ENCODE peak calls at places on chromosomes 1 and 21, in six cellular contexts. T is adrenal gland, D is cardiac muscle cell, O is transverse colon, K is mesendoderm, S is prostate gland. P is an unnamed sample.

GRCh38 chr1:231240531-231240882 is 505 bp upstream of the GNPAT start:
- DNase-seq in T (peak), O (no peak), S (no peak), D (no peak), K (no peak), P (no peak)

GRCh38 chr1:183905497-183905896 is 100.6 kb downstream of the RGL1 start:
- DNase-seq in O (no peak), D (no peak), S (no peak), T (no peak), K (no peak), P (no peak)

GRCh38 chr1:24018611-24019580 is 38.8 kb upstream of the SRSF10 start:
- DNase-seq in K (peak), S (peak), O (peak), T (peak), D (peak), P (no peak)

GRCh38 chr1:10540277-10541005 is 65.7 kb downstream of the PEX14 start:
- DNase-seq in S (no peak), K (peak), O (no peak), T (peak), D (peak), P (no peak)

GRCh38 chr1:225449261-225449660 is 21.4 kb upstream of the LBR start:
- DNase-seq in D (no peak), O (peak), T (no peak), K (no peak), S (peak), P (no peak)

GRCh38 chr1:89610457-89610991 is 22.4 kb upstream of the LRRC8C start:
- DNase-seq in K (peak), D (no peak), S (no peak), T (no peak), O (no peak), P (no peak)

GRCh38 chr1:3939242-3940080 is 39.4 kb upstream of the C1orf174 start:
- DNase-seq in K (no peak), S (no peak), O (no peak), D (no peak), T (no peak), P (no peak)

GRCh38 chr1:81800741-81801031 is at the start of gene ADGRL2:
- DNase-seq in O (no peak), K (no peak), D (no peak), S (peak), T (peak), P (no peak)

GRCh38 chr1:23477359-23478144 is 6.4 kb downstream of the ASAP3 start:
- DNase-seq in O (no peak), T (no peak), K (no peak), D (no peak), S (no peak), P (no peak)

GRCh38 chr1:59062743-59063142 is 234.2 kb upstream of the FGGY start:
- DNase-seq in D (peak), T (peak), K (peak), O (peak), S (no peak), P (no peak)

GRCh38 chr1:2396476-2396875 is 4.8 kb downstream of the RER1 start:
- DNase-seq in O (no peak), T (no peak), K (no peak), D (no peak), S (no peak), P (no peak)

GRCh38 chr1:165481820-165482532 is 37.0 kb upstream of the RXRG start:
- DNase-seq in S (no peak), K (peak), D (peak), T (peak), O (peak), P (no peak)

GRCh38 chr1:41591891-41592290 is 107.4 kb upstream of the EDN2 start:
- DNase-seq in K (no peak), O (no peak), S (no peak), T (no peak), D (no peak), P (no peak)

GRCh38 chr1:223780926-223781325 is 64.8 kb downstream of the TP53BP2 start:
- DNase-seq in T (no peak), O (no peak), S (no peak), K (no peak), D (no peak), P (no peak)

GRCh38 chr1:32765561-32766327 is 51.4 kb downstream of the YARS1 start:
- DNase-seq in S (no peak), T (no peak), K (peak), D (no peak), O (no peak), P (no peak)

GRCh38 chr1:116990612-116991151 is 10.9 kb upstream of the CD101 start:
- DNase-seq in O (peak), S (peak), K (no peak), D (peak), T (peak), P (peak)

GRCh38 chr1:173044656-173045055 is 6.1 kb downstream of the TNFSF18 start:
- DNase-seq in T (no peak), D (no peak), S (no peak), O (no peak), K (no peak), P (no peak)

GRCh38 chr21:35059742-35060141 is 10.6 kb upstream of the RUNX1 start:
- DNase-seq in D (no peak), T (no peak), K (no peak), O (no peak), S (no peak), P (no peak)

GRCh38 chr1:65189716-65190115 is 41.7 kb downstream of the AK4 start:
- DNase-seq in K (no peak), O (no peak), D (no peak), T (no peak), S (no peak), P (no peak)

GRCh38 chr1:95039360-95040031 is 33.3 kb downstream of the ALG14 start:
- DNase-seq in K (peak), T (no peak), D (no peak), O (no peak), S (no peak), P (no peak)

GRCh38 chr1:54296666-54297065 is 96.7 kb downstream of the MRPL37 start:
- DNase-seq in T (no peak), O (no peak), S (no peak), K (no peak), D (no peak), P (no peak)

GRCh38 chr1:25360596-25361581 is 22.8 kb downstream of the TMEM50A start:
- DNase-seq in K (no peak), O (no peak), T (peak), D (peak), S (no peak), P (no peak)

GRCh38 chr1:157968503-157968902 is 24.9 kb upstream of the KIRREL1 start:
- DNase-seq in O (peak), T (peak), K (no peak), D (peak), S (no peak), P (no peak)

GRCh38 chr21:46223217-46223616 is 5.4 kb downstream of the LSS start:
- DNase-seq in K (no peak), D (no peak), O (no peak), T (no peak), S (no peak), P (no peak)

GRCh38 chr1:201562659-201563405 is 23.9 kb downstream of the NAV1 start:
- DNase-seq in S (no peak), D (peak), K (no peak), O (no peak), T (no peak), P (no peak)

GRCh38 chr1:162305969-162306368 is 70.7 kb downstream of the SPATA46 start:
- DNase-seq in S (no peak), O (no peak), D (no peak), K (no peak), T (no peak), P (no peak)

GRCh38 chr1:57165546-57165945 is 199.7 kb upstream of the C8B start:
- DNase-seq in K (no peak), T (no peak), D (peak), S (no peak), O (no peak), P (no peak)

GRCh38 chr1:9280015-9280860 is 12.5 kb upstream of the SPSB1 start:
- DNase-seq in T (peak), D (peak), S (no peak), K (peak), O (peak), P (no peak)

DNA sequence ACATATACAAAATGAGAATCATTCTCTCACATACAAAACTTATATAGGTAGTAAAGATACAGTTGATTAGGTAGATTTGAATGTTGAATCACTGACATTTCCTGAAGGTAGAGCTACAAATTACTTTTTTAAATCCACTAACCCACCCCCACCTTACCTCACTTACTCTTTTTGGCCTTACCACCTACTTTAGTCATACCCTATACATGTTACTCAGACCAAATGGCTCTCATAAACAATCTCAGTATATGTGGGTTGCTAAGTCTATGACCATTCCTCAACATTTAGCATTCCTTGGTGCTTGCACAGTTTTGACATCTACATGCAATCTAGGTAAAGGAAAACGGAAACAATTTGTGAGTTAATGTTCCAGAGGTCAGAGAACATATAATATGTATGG is 26.3 kb downstream of the SYDE2 start:
- DNase-seq in K (no peak), T (no peak), O (no peak), S (no peak), D (no peak), P (no peak)
- H3K27ac ChIP-seq in K (no peak), T (no peak), O (no peak), S (no peak), D (no peak), P (no peak)

DNA sequence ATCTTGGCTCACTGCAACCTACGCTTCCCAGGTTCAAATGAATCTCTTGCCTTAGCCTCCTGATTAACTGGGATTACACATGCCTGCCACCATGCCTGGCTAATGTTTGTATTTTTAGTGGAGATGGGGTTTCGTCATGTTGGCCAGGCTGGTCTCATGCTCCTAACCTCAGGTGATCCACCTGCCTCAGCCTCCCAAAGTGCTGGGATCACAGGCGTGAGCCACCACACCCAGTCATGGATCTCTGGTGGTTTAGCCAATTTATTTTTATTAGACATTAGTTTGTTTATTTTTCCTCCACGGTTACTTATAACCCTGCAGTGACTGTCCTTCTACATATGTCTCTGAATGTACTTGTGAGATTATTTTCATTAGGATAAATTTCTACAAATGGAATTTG is 5.3 kb downstream of the ITSN1 start:
- DNase-seq in K (no peak), T (no peak), O (no peak), S (no peak), D (no peak), P (no peak)
- H3K27ac ChIP-seq in K (no peak), T (no peak), O (no peak), S (no peak), D (no peak), P (no peak)

GRCh38 chr1:227757781-227758180 is 22.5 kb downstream of the SNAP47 start:
- DNase-seq in D (no peak), O (no peak), K (no peak), S (no peak), T (no peak), P (no peak)

GRCh38 chr1:227753999-227754764 is 18.9 kb downstream of the SNAP47 start:
- DNase-seq in O (peak), S (no peak), D (no peak), K (no peak), T (peak), P (no peak)

GRCh38 chr1:227756172-227756959 is 21.1 kb downstream of the SNAP47 start:
- DNase-seq in D (peak), S (no peak), K (no peak), T (peak), O (peak), P (no peak)

GRCh38 chr1:227758366-227758765 is 23.1 kb downstream of the SNAP47 start:
- DNase-seq in K (no peak), T (no peak), S (no peak), D (no peak), O (no peak), P (no peak)

GRCh38 chr1:227754958-227755357 is 19.7 kb downstream of the SNAP47 start:
- DNase-seq in T (no peak), O (no peak), D (no peak), K (no peak), S (no peak), P (no peak)
- H3K27ac ChIP-seq in T (no peak), O (peak), D (no peak), K (no peak), S (no peak), P (no peak)

GRCh38 chr1:43990271-43991199 is 864 bp upstream of the CCDC24 start:
- DNase-seq in S (no peak), O (no peak), K (no peak), D (no peak), T (peak), P (no peak)
- H3K27ac ChIP-seq in S (peak), O (peak), K (peak), D (peak), T (peak), P (peak)

P was measured in HL-60.